ENCODE peak calls at places on chromosomes 1 and 21, in eight cellular contexts. B is pancreas; O is sigmoid colon; A is body of pancreas; K is gastrocnemius medialis; S is BE2C; X is mesendoderm; E is effector memory CD4-positive, alpha-beta T cell. J is an unnamed sample. For H3K36me3 and H3K4me1, the result is how much of the 10 kb centered on the place peaks cover.

GRCh38 chr1:81517987-81518386 is 282.7 kb upstream of the ADGRL2 start:
- DNase-seq in K (no peak), E (no peak), X (peak), S (no peak), A (no peak), O (no peak), B (no peak), J (no peak)

GRCh38 chr1:167082511-167083027 is 7.6 kb downstream of the GPA33 start:
- DNase-seq in O (no peak), X (no peak), S (no peak), E (no peak), A (peak), B (peak), K (no peak), J (peak)

GRCh38 chr1:11281518-11282331 is 8.7 kb downstream of the UBIAD1 start:
- DNase-seq in S (no peak), A (no peak), X (no peak), B (no peak), K (no peak), O (peak), E (no peak), J (no peak)

GRCh38 chr1:41855713-41856112 is 63.0 kb downstream of the HIVEP3 start:
- DNase-seq in K (no peak), B (no peak), O (no peak), E (no peak), X (no peak), A (no peak), S (no peak), J (no peak)

GRCh38 chr1:244077473-244078220 is 26.6 kb downstream of the ZBTB18 start:
- DNase-seq in S (no peak), K (no peak), E (no peak), B (no peak), O (no peak), A (no peak), X (no peak), J (no peak)

GRCh38 chr1:27144920-27145661 is 9.8 kb downstream of the SLC9A1 start:
- DNase-seq in O (peak), K (peak), X (peak), E (no peak), B (no peak), A (no peak), S (peak), J (peak)

GRCh38 chr1:226974544-226975258 is 34.6 kb downstream of the COQ8A start:
- DNase-seq in X (no peak), B (peak), S (no peak), K (peak), O (peak), A (peak), E (no peak), J (no peak)

GRCh38 chr1:9317591-9318331 is 25.1 kb downstream of the SPSB1 start:
- DNase-seq in S (no peak), B (no peak), O (peak), E (no peak), A (peak), K (no peak), X (no peak), J (no peak)

GRCh38 chr1:201542166-201543045 is 3.5 kb downstream of the NAV1 start:
- DNase-seq in E (no peak), K (peak), X (no peak), B (no peak), A (no peak), O (no peak), S (no peak), J (no peak)

GRCh38 chr21:36603221-36603620 is 95.7 kb upstream of the SIM2 start:
- DNase-seq in A (no peak), S (no peak), E (no peak), B (no peak), O (no peak), X (no peak), K (no peak), J (no peak)

GRCh38 chr1:63787875-63788274 is 14.1 kb downstream of the ROR1 start:
- DNase-seq in E (no peak), A (no peak), O (no peak), S (peak), X (peak), K (no peak), B (no peak), J (no peak)

GRCh38 chr21:41932191-41932575 is 21.6 kb downstream of the C2CD2 start:
- DNase-seq in X (no peak), B (no peak), O (peak), S (no peak), E (no peak), K (no peak), A (no peak), J (no peak)

GRCh38 chr1:99849413-99849743 is 783 bp upstream of the AGL start:
- DNase-seq in B (no peak), O (no peak), X (no peak), S (no peak), K (no peak), A (peak), E (no peak), J (peak)

GRCh38 chr1:51336004-51336403 is 5.6 kb upstream of the TTC39A start:
- DNase-seq in S (no peak), B (no peak), O (no peak), E (no peak), A (no peak), X (no peak), K (no peak), J (no peak)
- H3K36me3 ChIP-seq in S (under half), B (under half), O (under half), E (under half), A (under half), X (under half), K (under half), J (under half)

DNA sequence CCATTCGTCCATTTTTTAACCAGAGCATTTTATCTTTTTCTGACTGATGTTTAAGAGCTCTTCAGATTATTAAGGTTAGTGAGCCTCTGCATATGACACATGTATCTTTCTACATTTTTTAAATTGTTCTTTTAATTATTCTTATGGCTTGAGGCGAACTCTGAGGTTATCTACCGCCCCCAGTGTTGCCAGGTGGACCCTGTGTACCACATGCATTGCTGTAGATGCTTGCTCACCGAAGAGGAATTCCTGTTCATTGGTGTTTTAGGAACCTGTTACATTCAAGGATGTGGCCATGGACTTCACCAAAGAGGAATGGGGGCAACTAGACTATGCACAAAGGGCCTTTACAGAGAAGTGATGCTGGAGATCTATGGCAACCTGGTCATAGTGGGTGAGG is 31.8 kb downstream of the ZNF684 start:
- DNase-seq in B (no peak), O (no peak), E (no peak), A (no peak), S (no peak), X (no peak), K (no peak), J (no peak)
- H3K4me3 ChIP-seq in B (no peak), O (no peak), E (no peak), A (no peak), S (no peak), X (no peak), K (no peak), J (no peak)

GRCh38 chr1:31671556-31672201 is 27.0 kb upstream of the PEF1 start:
- DNase-seq in E (no peak), O (no peak), K (no peak), S (no peak), X (no peak), B (no peak), A (no peak), J (no peak)

GRCh38 chr1:31669786-31670582 is 25.3 kb upstream of the PEF1 start:
- DNase-seq in K (peak), E (peak), B (peak), X (peak), A (peak), S (peak), O (peak), J (peak)

GRCh38 chr1:31670583-31670944 is 25.9 kb upstream of the PEF1 start:
- DNase-seq in K (no peak), S (no peak), X (no peak), A (no peak), B (no peak), O (no peak), E (no peak), J (no peak)

GRCh38 chr1:31669433-31669785 is 24.7 kb upstream of the PEF1 start:
- DNase-seq in E (no peak), X (no peak), B (no peak), S (peak), O (no peak), A (no peak), K (no peak), J (no peak)

GRCh38 chr1:31671147-31671546 is 26.5 kb upstream of the PEF1 start:
- DNase-seq in O (no peak), X (no peak), S (no peak), B (no peak), E (no peak), K (no peak), A (no peak), J (no peak)
- H3K4me1 ChIP-seq in O (half or more), X (under half), S (under half), B (under half), E (under half), K (under half), A (under half), J (under half)

DNA sequence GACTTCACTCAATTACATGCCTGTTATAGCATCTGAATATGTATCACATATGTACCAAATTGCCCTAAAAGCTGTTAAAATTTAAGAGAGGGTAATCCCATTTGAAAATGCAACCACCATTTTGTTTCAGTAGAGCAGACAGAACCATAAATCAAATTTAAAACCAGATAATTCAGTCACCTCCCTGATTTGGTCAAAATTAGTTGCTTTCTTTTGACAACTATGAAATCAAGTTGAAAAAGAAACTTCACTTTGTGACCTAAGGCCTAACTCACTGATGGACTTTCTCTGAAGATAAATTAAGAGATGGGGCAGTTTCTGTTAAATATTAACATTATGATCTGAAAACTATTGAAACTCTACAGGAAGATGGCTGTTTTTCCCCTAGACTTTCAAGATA is 6.7 kb downstream of the GORAB start:
- DNase-seq in K (no peak), E (no peak), B (no peak), A (no peak), S (no peak), X (no peak), O (no peak), J (no peak)
- H3K36me3 ChIP-seq in K (under half), E (under half), B (under half), A (under half), S (under half), X (under half), O (under half), J (under half)

GRCh38 chr1:47432071-47433036 is 5.5 kb upstream of the FOXD2 start:
- DNase-seq in K (no peak), O (peak), A (peak), B (peak), S (peak), X (peak), E (peak), J (peak)
- H3K4me3 ChIP-seq in K (no peak), O (no peak), A (no peak), B (no peak), S (no peak), X (peak), E (peak), J (no peak)

GRCh38 chr1:156815851-156816536 is 654 bp downstream of the SH2D2A start:
- DNase-seq in E (no peak), K (no peak), S (no peak), A (no peak), X (no peak), O (no peak), B (no peak), J (no peak)
- H3K4me1 ChIP-seq in E (half or more), K (under half), S (under half), A (under half), X (under half), O (under half), B (under half), J (under half)

DNA sequence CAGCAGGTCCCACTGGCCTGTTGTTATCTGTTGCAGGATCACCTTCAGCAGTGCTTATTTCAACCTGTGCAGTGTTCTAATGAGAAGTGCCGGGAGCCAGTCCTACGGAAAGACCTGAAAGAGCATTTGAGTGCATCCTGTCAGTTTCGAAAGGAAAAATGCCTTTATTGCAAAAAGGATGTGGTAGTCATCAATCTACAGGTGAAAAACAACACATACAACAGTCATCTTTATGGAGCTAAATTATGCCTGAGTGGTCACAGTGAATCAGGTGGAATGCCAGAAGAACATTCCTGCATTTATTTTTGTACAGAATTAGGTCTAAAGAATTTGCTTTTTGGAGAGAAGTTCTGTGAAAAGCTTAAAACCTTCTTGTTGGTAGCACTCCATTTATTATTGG is 33.2 kb downstream of the TRAF5 start:
- DNase-seq in A (no peak), K (no peak), O (no peak), B (no peak), X (no peak), S (no peak), E (no peak), J (no peak)
- H3K36me3 ChIP-seq in A (under half), K (under half), O (under half), B (under half), X (under half), S (under half), E (under half), J (under half)

J was measured in mucosa of descending colon.